ENCODE peak calls at places on chromosomes 13 and 19, in seven cellular contexts. One of them, this sample, is unnamed.

GRCh38 chr19:54541712-54542111 is 31.9 kb upstream of the LILRA2 start:
- ATAC-seq in GM12878: no peak
- ATAC-seq in Panc1: no peak
- ATAC-seq in HCT116: no peak
- ATAC-seq in GM23338: no peak
- ATAC-seq in K562: no peak
- ATAC-seq in upper lobe of left lung: no peak
- ATAC-seq in this sample: no peak

GRCh38 chr19:8151499-8152035 is 2.2 kb upstream of the FBN3 start:
- ATAC-seq in GM12878: no peak
- ATAC-seq in Panc1: no peak
- ATAC-seq in HCT116: no peak
- ATAC-seq in GM23338: no peak
- ATAC-seq in K562: no peak
- ATAC-seq in upper lobe of left lung: no peak
- ATAC-seq in this sample: no peak

GRCh38 chr19:13089139-13089856 is 13.4 kb downstream of the LYL1 start:
- ATAC-seq in GM12878: peak
- ATAC-seq in Panc1: no peak
- ATAC-seq in HCT116: peak
- ATAC-seq in GM23338: peak
- ATAC-seq in K562: peak
- ATAC-seq in upper lobe of left lung: no peak
- ATAC-seq in this sample: no peak

GRCh38 chr13:98307392-98307743 is 130.3 kb upstream of the RNF113B start:
- ATAC-seq in GM12878: no peak
- ATAC-seq in Panc1: no peak
- ATAC-seq in HCT116: no peak
- ATAC-seq in GM23338: no peak
- ATAC-seq in K562: no peak
- ATAC-seq in upper lobe of left lung: no peak
- ATAC-seq in this sample: no peak

GRCh38 chr19:1941146-1942077 is at the start of gene CSNK1G2:
- ATAC-seq in GM12878: peak
- ATAC-seq in Panc1: peak
- ATAC-seq in HCT116: peak
- ATAC-seq in GM23338: no peak
- ATAC-seq in K562: peak
- ATAC-seq in upper lobe of left lung: no peak
- ATAC-seq in this sample: peak

GRCh38 chr19:834216-834615 is 6.6 kb downstream of the AZU1 start:
- ATAC-seq in GM12878: no peak
- ATAC-seq in Panc1: no peak
- ATAC-seq in HCT116: no peak
- ATAC-seq in GM23338: no peak
- ATAC-seq in K562: peak
- ATAC-seq in upper lobe of left lung: no peak
- ATAC-seq in this sample: no peak

GRCh38 chr13:109922518-109922917 is 136.1 kb upstream of the IRS2 start:
- ATAC-seq in GM12878: no peak
- ATAC-seq in Panc1: no peak
- ATAC-seq in HCT116: no peak
- ATAC-seq in GM23338: no peak
- ATAC-seq in K562: no peak
- ATAC-seq in upper lobe of left lung: no peak
- ATAC-seq in this sample: no peak

GRCh38 chr13:21595546-21595822 is 8.5 kb downstream of the MICU2 start:
- ATAC-seq in GM12878: peak
- ATAC-seq in Panc1: no peak
- ATAC-seq in HCT116: no peak
- ATAC-seq in GM23338: no peak
- ATAC-seq in K562: peak
- ATAC-seq in upper lobe of left lung: no peak
- ATAC-seq in this sample: no peak

GRCh38 chr13:27504126-27504525 is 53.8 kb upstream of the MTIF3 start:
- ATAC-seq in GM12878: no peak
- ATAC-seq in Panc1: no peak
- ATAC-seq in HCT116: no peak
- ATAC-seq in GM23338: no peak
- ATAC-seq in K562: no peak
- ATAC-seq in upper lobe of left lung: no peak
- ATAC-seq in this sample: no peak

GRCh38 chr13:33279414-33279813 is 6.1 kb downstream of the STARD13 start:
- ATAC-seq in GM12878: no peak
- ATAC-seq in Panc1: no peak
- ATAC-seq in HCT116: no peak
- ATAC-seq in GM23338: no peak
- ATAC-seq in K562: no peak
- ATAC-seq in upper lobe of left lung: no peak
- ATAC-seq in this sample: peak

GRCh38 chr13:105960326-105960725 is 575.1 kb downstream of the EFNB2 start:
- ATAC-seq in GM12878: no peak
- ATAC-seq in Panc1: no peak
- ATAC-seq in HCT116: no peak
- ATAC-seq in GM23338: no peak
- ATAC-seq in K562: no peak
- ATAC-seq in upper lobe of left lung: no peak
- ATAC-seq in this sample: no peak

GRCh38 chr19:51006406-51006805 is 5.0 kb upstream of the KLK8 start:
- ATAC-seq in GM12878: no peak
- ATAC-seq in Panc1: no peak
- ATAC-seq in HCT116: no peak
- ATAC-seq in GM23338: no peak
- ATAC-seq in K562: no peak
- ATAC-seq in upper lobe of left lung: no peak
- ATAC-seq in this sample: no peak

GRCh38 chr19:13208131-13208963 is 58.1 kb downstream of the IER2 start:
- ATAC-seq in GM12878: peak
- ATAC-seq in Panc1: no peak
- ATAC-seq in HCT116: no peak
- ATAC-seq in GM23338: peak
- ATAC-seq in K562: no peak
- ATAC-seq in upper lobe of left lung: peak
- ATAC-seq in this sample: no peak

GRCh38 chr19:18878858-18879578 is 16.9 kb downstream of the CERS1 start:
- ATAC-seq in GM12878: no peak
- ATAC-seq in Panc1: peak
- ATAC-seq in HCT116: peak
- ATAC-seq in GM23338: peak
- ATAC-seq in K562: no peak
- ATAC-seq in upper lobe of left lung: peak
- ATAC-seq in this sample: no peak

GRCh38 chr19:18859676-18860301 is 28.0 kb downstream of the UPF1 start:
- ATAC-seq in GM12878: no peak
- ATAC-seq in Panc1: no peak
- ATAC-seq in HCT116: no peak
- ATAC-seq in GM23338: no peak
- ATAC-seq in K562: no peak
- ATAC-seq in upper lobe of left lung: no peak
- ATAC-seq in this sample: peak

GRCh38 chr19:51771369-51771768 is 10.4 kb downstream of the FPR2 start:
- ATAC-seq in GM12878: no peak
- ATAC-seq in Panc1: no peak
- ATAC-seq in HCT116: no peak
- ATAC-seq in GM23338: no peak
- ATAC-seq in K562: no peak
- ATAC-seq in upper lobe of left lung: peak
- ATAC-seq in this sample: no peak

GRCh38 chr19:51272183-51272817 is 21.4 kb downstream of the SIGLECL1 start:
- ATAC-seq in GM12878: peak
- ATAC-seq in Panc1: no peak
- ATAC-seq in HCT116: peak
- ATAC-seq in GM23338: no peak
- ATAC-seq in K562: peak
- ATAC-seq in upper lobe of left lung: peak
- ATAC-seq in this sample: no peak

GRCh38 chr19:48918071-48918470 is 15.4 kb upstream of the DHDH start:
- ATAC-seq in GM12878: peak
- ATAC-seq in Panc1: no peak
- ATAC-seq in HCT116: no peak
- ATAC-seq in GM23338: no peak
- ATAC-seq in K562: no peak
- ATAC-seq in upper lobe of left lung: no peak
- ATAC-seq in this sample: no peak

GRCh38 chr13:33186851-33187250 is 98.7 kb downstream of the STARD13 start:
- ATAC-seq in GM12878: no peak
- ATAC-seq in Panc1: no peak
- ATAC-seq in HCT116: no peak
- ATAC-seq in GM23338: peak
- ATAC-seq in K562: no peak
- ATAC-seq in upper lobe of left lung: peak
- ATAC-seq in this sample: peak

GRCh38 chr19:51325161-51325979 is 13.9 kb downstream of the IGLON5 start:
- ATAC-seq in GM12878: no peak
- ATAC-seq in Panc1: no peak
- ATAC-seq in HCT116: no peak
- ATAC-seq in GM23338: no peak
- ATAC-seq in K562: no peak
- ATAC-seq in upper lobe of left lung: no peak
- ATAC-seq in this sample: no peak

GRCh38 chr13:98446234-98446621 is 130.7 kb downstream of the STK24 start:
- ATAC-seq in GM12878: peak
- ATAC-seq in Panc1: no peak
- ATAC-seq in HCT116: no peak
- ATAC-seq in GM23338: no peak
- ATAC-seq in K562: no peak
- ATAC-seq in upper lobe of left lung: no peak
- ATAC-seq in this sample: no peak

GRCh38 chr19:1251233-1251502 is 2.8 kb downstream of the MIDN start:
- ATAC-seq in GM12878: no peak
- ATAC-seq in Panc1: no peak
- ATAC-seq in HCT116: no peak
- ATAC-seq in GM23338: peak
- ATAC-seq in K562: peak
- ATAC-seq in upper lobe of left lung: no peak
- ATAC-seq in this sample: no peak

GRCh38 chr19:18273566-18274302 is 518 bp downstream of the IQCN start:
- ATAC-seq in GM12878: no peak
- ATAC-seq in Panc1: no peak
- ATAC-seq in HCT116: no peak
- ATAC-seq in GM23338: no peak
- ATAC-seq in K562: no peak
- ATAC-seq in upper lobe of left lung: no peak
- ATAC-seq in this sample: no peak

GRCh38 chr19:34662919-34663318 is 14.0 kb downstream of the SCGB2B2 start:
- ATAC-seq in GM12878: peak
- ATAC-seq in Panc1: peak
- ATAC-seq in HCT116: peak
- ATAC-seq in GM23338: peak
- ATAC-seq in K562: peak
- ATAC-seq in upper lobe of left lung: no peak
- ATAC-seq in this sample: no peak
- TF ChIP-seq CTCF in GM12878: peak
- TF ChIP-seq CTCF in Panc1: peak
- TF ChIP-seq CTCF in HCT116: peak
- TF ChIP-seq CTCF in GM23338: peak
- TF ChIP-seq CTCF in K562: peak
- TF ChIP-seq CTCF in upper lobe of left lung: peak
- TF ChIP-seq CTCF in this sample: no peak

DNA sequence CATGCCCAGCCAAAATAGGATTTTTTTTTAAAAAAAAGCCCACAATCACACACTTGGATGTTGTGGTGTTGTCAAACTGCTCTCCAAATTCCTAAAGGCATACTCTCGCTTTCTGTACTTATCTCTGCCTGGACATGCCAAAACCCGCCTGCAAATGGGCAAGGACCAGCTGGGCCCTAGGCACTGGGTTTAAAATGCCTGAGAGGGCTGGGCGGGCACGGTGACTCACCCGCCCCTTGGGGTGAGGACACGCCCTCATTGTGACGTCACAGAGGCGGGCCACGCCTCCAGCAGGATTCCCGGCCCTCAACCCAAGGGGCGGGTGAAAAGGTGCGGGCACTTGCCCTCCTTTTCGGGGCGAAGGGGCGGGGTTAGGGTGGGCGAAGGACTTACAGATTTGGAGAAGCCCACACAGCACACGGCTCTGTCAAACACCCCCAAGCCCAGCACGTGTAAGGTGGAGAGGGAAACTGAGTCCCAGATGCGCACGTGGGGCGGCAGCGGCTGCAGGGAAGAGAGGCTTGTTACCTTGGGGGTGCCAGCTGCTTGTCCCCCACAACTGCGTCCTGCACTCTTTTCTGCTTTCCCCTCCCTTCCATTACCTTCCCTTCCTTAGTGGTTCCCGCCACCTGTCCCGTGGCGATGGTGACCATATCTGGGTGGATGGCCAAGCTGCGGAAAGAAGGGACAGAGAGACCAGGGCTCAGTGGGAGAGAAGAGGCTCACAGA is 6.6 kb downstream of the EML2 start:
- ATAC-seq in GM12878: peak
- ATAC-seq in Panc1: peak
- ATAC-seq in HCT116: peak
- ATAC-seq in GM23338: peak
- ATAC-seq in K562: peak
- ATAC-seq in upper lobe of left lung: peak
- ATAC-seq in this sample: no peak
- TF ChIP-seq POLR2AphosphoS5 in GM12878: no peak
- TF ChIP-seq POLR2AphosphoS5 in Panc1: no peak
- TF ChIP-seq POLR2AphosphoS5 in HCT116: peak
- TF ChIP-seq POLR2AphosphoS5 in GM23338: peak
- TF ChIP-seq POLR2AphosphoS5 in K562: no peak
- TF ChIP-seq POLR2AphosphoS5 in upper lobe of left lung: no peak
- TF ChIP-seq POLR2AphosphoS5 in this sample: no peak

GRCh38 chr19:4849019-4849418 is 17.5 kb upstream of the TICAM1 start:
- ATAC-seq in GM12878: no peak
- ATAC-seq in Panc1: no peak
- ATAC-seq in HCT116: no peak
- ATAC-seq in GM23338: no peak
- ATAC-seq in K562: no peak
- ATAC-seq in upper lobe of left lung: no peak
- ATAC-seq in this sample: no peak

GRCh38 chr19:4851551-4852290 is 15.7 kb downstream of the PLIN3 start:
- ATAC-seq in GM12878: peak
- ATAC-seq in Panc1: peak
- ATAC-seq in HCT116: peak
- ATAC-seq in GM23338: peak
- ATAC-seq in K562: peak
- ATAC-seq in upper lobe of left lung: peak
- ATAC-seq in this sample: peak

GRCh38 chr19:4844348-4845179 is 13.1 kb upstream of the TICAM1 start:
- ATAC-seq in GM12878: peak
- ATAC-seq in Panc1: no peak
- ATAC-seq in HCT116: no peak
- ATAC-seq in GM23338: no peak
- ATAC-seq in K562: no peak
- ATAC-seq in upper lobe of left lung: no peak
- ATAC-seq in this sample: peak

GRCh38 chr19:4843647-4843965 is 12.1 kb upstream of the TICAM1 start:
- ATAC-seq in GM12878: no peak
- ATAC-seq in Panc1: no peak
- ATAC-seq in HCT116: no peak
- ATAC-seq in GM23338: no peak
- ATAC-seq in K562: no peak
- ATAC-seq in upper lobe of left lung: no peak
- ATAC-seq in this sample: no peak

GRCh38 chr19:4847190-4847973 is 15.9 kb upstream of the TICAM1 start:
- ATAC-seq in GM12878: no peak
- ATAC-seq in Panc1: no peak
- ATAC-seq in HCT116: no peak
- ATAC-seq in GM23338: no peak
- ATAC-seq in K562: no peak
- ATAC-seq in upper lobe of left lung: no peak
- ATAC-seq in this sample: no peak
- TF ChIP-seq CTCF in GM12878: no peak
- TF ChIP-seq CTCF in Panc1: no peak
- TF ChIP-seq CTCF in HCT116: no peak
- TF ChIP-seq CTCF in GM23338: no peak
- TF ChIP-seq CTCF in K562: no peak
- TF ChIP-seq CTCF in upper lobe of left lung: no peak
- TF ChIP-seq CTCF in this sample: no peak

GRCh38 chr13:107721436-107721835 is 493.9 kb downstream of the LIG4 start:
- ATAC-seq in GM12878: no peak
- ATAC-seq in Panc1: no peak
- ATAC-seq in HCT116: no peak
- ATAC-seq in GM23338: peak
- ATAC-seq in K562: no peak
- ATAC-seq in upper lobe of left lung: no peak
- ATAC-seq in this sample: no peak
- TF ChIP-seq POLR2AphosphoS5 in GM12878: no peak
- TF ChIP-seq POLR2AphosphoS5 in Panc1: no peak
- TF ChIP-seq POLR2AphosphoS5 in HCT116: no peak
- TF ChIP-seq POLR2AphosphoS5 in GM23338: no peak
- TF ChIP-seq POLR2AphosphoS5 in K562: no peak
- TF ChIP-seq POLR2AphosphoS5 in upper lobe of left lung: no peak
- TF ChIP-seq POLR2AphosphoS5 in this sample: no peak

This sample was measured in gastroesophageal sphincter.